ENCODE peak calls at places on chromosome X, in ten cellular contexts. C is type B pancreatic cell, F is LHCN-M2, M is upper lobe of right lung, W is NCI-H345, K is AG09309, J is Karpas-422, A is HEK293T, Y is transverse colon, D is fibroblast of the conjunctiva. I is an unnamed sample.

GRCh38 chrX:54419559-54420302 is 20.5 kb upstream of the TSR2 start:
- DNase-seq in W (no peak), C (no peak), F (no peak), J (no peak), Y (no peak), K (no peak), D (no peak), M (no peak), A (no peak), I (no peak)

GRCh38 chrX:20217279-20217678 is 49.4 kb downstream of the RPS6KA3 start:
- DNase-seq in A (no peak), W (no peak), C (no peak), M (no peak), K (peak; percentile 14), J (no peak), Y (no peak), D (peak; percentile 23), F (peak; percentile 58), I (no peak)

GRCh38 chrX:65196758-65197371 is 220.6 kb upstream of the ZC4H2 start:
- DNase-seq in M (peak; percentile 64), J (no peak), F (no peak), Y (peak; percentile 84), C (no peak), A (peak; percentile 33), K (no peak), W (no peak), D (no peak), I (no peak)

GRCh38 chrX:54785901-54786300 is 12.2 kb downstream of the ITIH6 start:
- DNase-seq in J (peak; percentile 72), A (peak; percentile 26), W (no peak), K (no peak), Y (no peak), F (peak; percentile 14), M (no peak), C (no peak), D (no peak), I (no peak)

GRCh38 chrX:38627683-38628082 is 66.3 kb downstream of the TSPAN7 start:
- DNase-seq in K (no peak), W (no peak), D (no peak), C (no peak), J (peak; percentile 76), F (peak; percentile 17), Y (peak; percentile 8), M (no peak), A (peak; percentile 58), I (no peak)

GRCh38 chrX:115036029-115036428 is 18.6 kb upstream of the IL13RA2 start:
- DNase-seq in D (no peak), Y (no peak), K (no peak), W (no peak), C (no peak), A (no peak), J (no peak), M (no peak), F (no peak), I (no peak)

GRCh38 chrX:3939967-3940610 is 226.6 kb upstream of the PRKX start:
- DNase-seq in C (no peak), J (peak; percentile 74), K (no peak), M (no peak), A (peak; percentile 9), Y (no peak), W (peak; percentile 14), D (peak; percentile 3), F (peak; percentile 8), I (no peak)

GRCh38 chrX:11949291-11949690 is 189.0 kb upstream of the FRMPD4 start:
- DNase-seq in Y (no peak), D (no peak), A (no peak), W (no peak), F (no peak), K (no peak), M (no peak), C (no peak), J (no peak), I (no peak)

GRCh38 chrX:70508296-70508911 is 63.8 kb downstream of the DLG3 start:
- DNase-seq in W (peak; percentile 60), J (no peak), D (no peak), Y (no peak), A (no peak), C (no peak), K (no peak), M (no peak), F (no peak), I (no peak)

GRCh38 chrX:120244735-120245498 is 5.7 kb upstream of the ZBTB33 start:
- DNase-seq in A (peak; percentile 72), F (peak; percentile 74), D (peak; percentile 70), Y (peak; percentile 79), C (peak; percentile 69), M (peak; percentile 81), K (peak; percentile 39), W (peak; percentile 50), J (peak; percentile 71), I (peak; percentile 83)

GRCh38 chrX:70262952-70263567 is 3.1 kb upstream of the P2RY4 start:
- DNase-seq in J (peak; percentile 80), F (peak; percentile 5), Y (peak; percentile 55), D (peak; percentile 6), W (peak; percentile 62), K (no peak), M (peak; percentile 63), C (peak; percentile 72), A (peak; percentile 62), I (no peak)

GRCh38 chrX:129717902-129718301 is 20.9 kb upstream of the XPNPEP2 start:
- DNase-seq in J (no peak), Y (no peak), A (no peak), C (no peak), D (peak; percentile 57), W (no peak), M (no peak), K (peak; percentile 64), F (peak; percentile 83), I (no peak)

GRCh38 chrX:112672788-112673560 is 6.8 kb downstream of the LHFPL1 start:
- DNase-seq in A (no peak), C (no peak), W (no peak), Y (no peak), F (no peak), M (no peak), J (no peak), D (no peak), K (no peak), I (no peak)

GRCh38 chrX:38435130-38435529 is 82.7 kb downstream of the OTC start:
- DNase-seq in F (no peak), W (no peak), A (no peak), D (no peak), K (no peak), J (no peak), M (no peak), C (no peak), Y (no peak), I (no peak)

GRCh38 chrX:7904557-7904956 is 22.7 kb downstream of the PNPLA4 start:
- DNase-seq in W (no peak), Y (no peak), J (no peak), M (no peak), C (no peak), F (no peak), A (no peak), D (no peak), K (no peak), I (no peak)

GRCh38 chrX:27910412-27910811 is 70.8 kb downstream of the DCAF8L1 start:
- DNase-seq in W (no peak), F (no peak), D (no peak), K (no peak), M (no peak), Y (no peak), J (no peak), A (no peak), C (no peak), I (no peak)